ENCODE peak calls at places on chromosomes 1 and 21, in four cellular contexts. One of them, this sample, is unnamed.

GRCh38 chr1:222061711-222062359 is 319.9 kb upstream of the DUSP10 start:
- DNase-seq in RWPE1: no peak
- DNase-seq in glutamatergic neuron: no peak
- DNase-seq in colonic mucosa: no peak
- DNase-seq in this sample: no peak

GRCh38 chr1:32893198-32894018 is 7.1 kb downstream of the HPCA start:
- DNase-seq in RWPE1: peak; percentile 26
- DNase-seq in colonic mucosa: peak; percentile 84
- DNase-seq in glutamatergic neuron: peak; percentile 74
- DNase-seq in this sample: no peak

GRCh38 chr1:47643506-47644215 is 205.8 kb downstream of the FOXD2 start:
- DNase-seq in glutamatergic neuron: peak; percentile 35
- DNase-seq in colonic mucosa: no peak
- DNase-seq in RWPE1: no peak
- DNase-seq in this sample: no peak

GRCh38 chr1:104671684-104672353 is 922.1 kb downstream of the AMY1C start:
- DNase-seq in colonic mucosa: no peak
- DNase-seq in glutamatergic neuron: no peak
- DNase-seq in RWPE1: no peak
- DNase-seq in this sample: no peak

GRCh38 chr1:67347688-67348472 is 40.2 kb downstream of the IL12RB2 start:
- DNase-seq in colonic mucosa: peak; percentile 38
- DNase-seq in glutamatergic neuron: peak; percentile 27
- DNase-seq in RWPE1: peak; percentile 86
- DNase-seq in this sample: peak; percentile 74

GRCh38 chr1:84245566-84245965 is 55.9 kb upstream of the SAMD13 start:
- DNase-seq in colonic mucosa: no peak
- DNase-seq in RWPE1: no peak
- DNase-seq in glutamatergic neuron: no peak
- DNase-seq in this sample: no peak

GRCh38 chr1:151371340-151371739 is 1.2 kb downstream of the SELENBP1 start:
- DNase-seq in glutamatergic neuron: no peak
- DNase-seq in RWPE1: no peak
- DNase-seq in colonic mucosa: peak; percentile 82
- DNase-seq in this sample: peak; percentile 91

GRCh38 chr1:193019442-193020026 is 39.6 kb downstream of the UCHL5 start:
- DNase-seq in glutamatergic neuron: no peak
- DNase-seq in colonic mucosa: no peak
- DNase-seq in RWPE1: peak; percentile 44
- DNase-seq in this sample: peak; percentile 76

GRCh38 chr1:218553197-218553596 is 208.1 kb downstream of the TGFB2 start:
- DNase-seq in glutamatergic neuron: no peak
- DNase-seq in colonic mucosa: no peak
- DNase-seq in RWPE1: no peak
- DNase-seq in this sample: peak; percentile 63

GRCh38 chr21:31660134-31660565 is 657 bp downstream of the SOD1 start:
- DNase-seq in glutamatergic neuron: peak; percentile 66
- DNase-seq in colonic mucosa: peak; percentile 48
- DNase-seq in RWPE1: peak; percentile 36
- DNase-seq in this sample: peak; percentile 34

GRCh38 chr1:171611306-171611705 is 10.7 kb upstream of the MYOCOS start:
- DNase-seq in RWPE1: no peak
- DNase-seq in glutamatergic neuron: no peak
- DNase-seq in colonic mucosa: no peak
- DNase-seq in this sample: no peak

GRCh38 chr1:243287128-243287470 is 31.3 kb downstream of the SDCCAG8 start:
- DNase-seq in glutamatergic neuron: no peak
- DNase-seq in colonic mucosa: no peak
- DNase-seq in RWPE1: no peak
- DNase-seq in this sample: no peak
- TF ChIP-seq CTCF in glutamatergic neuron: no peak
- TF ChIP-seq CTCF in colonic mucosa: no peak
- TF ChIP-seq CTCF in RWPE1: no peak
- TF ChIP-seq CTCF in this sample: no peak

GRCh38 chr1:53022179-53022578 is 39.8 kb upstream of the PODN start:
- DNase-seq in glutamatergic neuron: no peak
- DNase-seq in colonic mucosa: no peak
- DNase-seq in RWPE1: no peak
- DNase-seq in this sample: no peak
- TF ChIP-seq CTCF in glutamatergic neuron: peak; percentile 22
- TF ChIP-seq CTCF in colonic mucosa: no peak
- TF ChIP-seq CTCF in RWPE1: no peak
- TF ChIP-seq CTCF in this sample: no peak

GRCh38 chr1:23825076-23825761 is at the start of gene HMGCL:
- DNase-seq in glutamatergic neuron: peak; percentile 96
- DNase-seq in colonic mucosa: peak; percentile 94
- DNase-seq in RWPE1: peak; percentile 94
- DNase-seq in this sample: peak; percentile 86

GRCh38 chr1:23823767-23824166 is 1.5 kb downstream of the HMGCL start:
- DNase-seq in RWPE1: no peak
- DNase-seq in glutamatergic neuron: no peak
- DNase-seq in colonic mucosa: no peak
- DNase-seq in this sample: no peak

GRCh38 chr1:23824711-23825075 is 536 bp downstream of the HMGCL start:
- DNase-seq in RWPE1: no peak
- DNase-seq in glutamatergic neuron: no peak
- DNase-seq in colonic mucosa: no peak
- DNase-seq in this sample: no peak

GRCh38 chr1:23825762-23826522 is 713 bp upstream of the HMGCL start:
- DNase-seq in colonic mucosa: no peak
- DNase-seq in RWPE1: no peak
- DNase-seq in glutamatergic neuron: no peak
- DNase-seq in this sample: no peak

DNA sequence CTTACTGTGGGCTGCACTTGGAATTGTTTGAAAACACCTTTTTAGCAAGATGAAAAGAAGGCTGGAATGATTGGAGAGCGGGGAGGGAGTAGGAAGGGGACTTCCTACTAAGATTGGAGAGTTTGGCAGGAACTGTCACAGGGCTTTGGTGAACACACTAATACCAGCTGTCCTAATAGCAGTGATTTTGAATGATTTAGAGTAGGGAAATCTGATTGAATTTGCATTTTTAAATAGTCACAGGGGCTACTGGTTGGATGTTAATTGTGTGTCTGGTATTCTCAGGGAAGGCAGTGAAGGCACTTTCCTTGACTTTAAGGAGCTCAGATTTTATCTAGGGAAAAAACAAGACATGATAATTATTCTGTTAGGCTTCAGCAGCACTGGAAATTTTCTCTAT is 2.5 kb upstream of the HMGCL start:
- DNase-seq in RWPE1: no peak
- DNase-seq in colonic mucosa: no peak
- DNase-seq in glutamatergic neuron: no peak
- DNase-seq in this sample: no peak
- TF ChIP-seq CTCF in RWPE1: no peak
- TF ChIP-seq CTCF in colonic mucosa: no peak
- TF ChIP-seq CTCF in glutamatergic neuron: no peak
- TF ChIP-seq CTCF in this sample: no peak

GRCh38 chr1:204829133-204829532 is 41.5 kb upstream of the NFASC start:
- DNase-seq in RWPE1: no peak
- DNase-seq in glutamatergic neuron: peak; percentile 35
- DNase-seq in colonic mucosa: no peak
- DNase-seq in this sample: no peak

GRCh38 chr1:204830671-204831585 is 39.7 kb upstream of the NFASC start:
- DNase-seq in colonic mucosa: no peak
- DNase-seq in glutamatergic neuron: no peak
- DNase-seq in RWPE1: no peak
- DNase-seq in this sample: no peak

GRCh38 chr1:204834329-204834728 is 36.3 kb upstream of the NFASC start:
- DNase-seq in colonic mucosa: no peak
- DNase-seq in RWPE1: no peak
- DNase-seq in glutamatergic neuron: peak; percentile 63
- DNase-seq in this sample: no peak

GRCh38 chr1:204826970-204827369 is 43.7 kb upstream of the NFASC start:
- DNase-seq in RWPE1: no peak
- DNase-seq in colonic mucosa: peak; percentile 53
- DNase-seq in glutamatergic neuron: no peak
- DNase-seq in this sample: peak; percentile 42

DNA sequence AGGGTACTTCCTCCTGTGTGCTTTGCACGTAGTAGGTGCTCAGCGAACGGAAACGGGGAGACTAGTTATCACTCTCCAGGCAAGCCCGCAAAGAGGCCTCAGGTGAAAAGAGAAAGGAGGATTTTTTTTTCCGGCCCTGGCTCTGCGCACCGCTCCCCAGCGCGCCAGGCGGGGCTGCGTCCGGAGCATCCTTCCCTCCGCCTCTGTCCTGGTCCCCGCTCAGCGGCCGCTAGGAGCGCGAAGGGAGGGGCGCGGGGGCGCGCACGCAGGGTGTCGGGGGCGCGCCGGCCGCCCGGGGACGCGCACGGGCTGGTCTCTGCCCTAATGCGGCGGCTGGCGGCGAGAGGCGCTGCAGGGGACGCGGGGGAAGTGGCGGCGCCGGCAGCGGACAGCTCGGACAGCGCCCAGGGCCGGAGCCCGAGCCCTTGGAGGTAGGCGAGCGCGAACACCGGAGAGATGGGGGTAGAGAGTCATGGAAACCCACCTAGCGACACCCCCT is 42.3 kb upstream of the NFASC start:
- DNase-seq in RWPE1: peak; percentile 79
- DNase-seq in colonic mucosa: peak; percentile 60
- DNase-seq in glutamatergic neuron: peak; percentile 92
- DNase-seq in this sample: no peak
- TF ChIP-seq CTCF in RWPE1: no peak
- TF ChIP-seq CTCF in colonic mucosa: no peak
- TF ChIP-seq CTCF in glutamatergic neuron: peak; percentile 17
- TF ChIP-seq CTCF in this sample: no peak

DNA sequence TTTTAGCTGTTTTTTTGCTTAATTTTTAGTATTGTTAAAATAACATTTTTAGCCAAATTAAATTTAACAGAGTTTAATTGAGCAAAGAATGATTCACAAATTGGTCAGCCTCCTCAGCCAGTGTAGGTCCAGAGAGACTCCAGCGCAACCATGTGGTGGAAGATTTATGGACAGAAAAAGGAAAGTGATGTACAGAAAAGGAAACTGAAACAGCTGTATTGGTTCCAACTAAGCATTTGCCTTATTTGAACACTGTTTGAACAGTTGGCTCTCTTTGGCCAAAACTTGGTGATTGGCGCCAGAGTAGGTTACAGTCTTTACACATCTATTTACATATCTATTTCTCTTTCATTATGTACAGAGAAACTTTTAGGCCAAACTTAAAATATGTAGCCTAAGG is 19.4 kb downstream of the RPS6KC1 start:
- DNase-seq in RWPE1: peak; percentile 41
- DNase-seq in glutamatergic neuron: no peak
- DNase-seq in colonic mucosa: no peak
- DNase-seq in this sample: peak; percentile 72
- TF ChIP-seq CTCF in RWPE1: peak; percentile 51
- TF ChIP-seq CTCF in glutamatergic neuron: no peak
- TF ChIP-seq CTCF in colonic mucosa: no peak
- TF ChIP-seq CTCF in this sample: peak; percentile 38

This sample was measured in MCF 10A.